ENCODE peak calls at places on chromosomes 5 and 9, in five cellular contexts. I is HepG2, Q is GM12878, W is K562, O is H1. E is an unnamed sample.

GRCh38 chr5:146425023-146425422 is 22.1 kb upstream of the TCERG1 start:
- DNase-seq in I (no peak), W (no peak), Q (no peak), O (no peak), E (no peak)

GRCh38 chr9:125434986-125435775 is 173.6 kb downstream of the GAPVD1 start:
- DNase-seq in I (no peak), W (no peak), Q (no peak), O (no peak), E (no peak)

GRCh38 chr5:1090538-1090937 is 21.3 kb downstream of the SLC12A7 start:
- DNase-seq in I (no peak), W (no peak), O (no peak), Q (no peak), E (no peak)

GRCh38 chr9:16726718-16727451 is 143.6 kb downstream of the BNC2 start:
- DNase-seq in Q (no peak), W (no peak), I (no peak), O (no peak), E (peak)

GRCh38 chr5:103674739-103675138 is 112.2 kb upstream of the NUDT12 start:
- DNase-seq in O (no peak), Q (no peak), W (no peak), I (no peak), E (no peak)

GRCh38 chr5:76733049-76733417 is 17.1 kb downstream of the F2R start:
- DNase-seq in O (no peak), Q (peak), I (no peak), W (no peak), E (no peak)

GRCh38 chr5:96614110-96614691 is 48.0 kb upstream of the CAST start:
- DNase-seq in Q (peak), I (peak), W (peak), O (peak), E (peak)

GRCh38 chr9:93452710-93453046 is 703 bp downstream of the FAM120AOS start:
- DNase-seq in O (no peak), I (no peak), Q (no peak), W (no peak), E (peak)

GRCh38 chr5:57915536-57915935 is 432.9 kb upstream of the ACTBL2 start:
- DNase-seq in W (no peak), O (no peak), I (no peak), Q (no peak), E (no peak)

GRCh38 chr9:130054820-130055219 is 1.1 kb downstream of the GPR107 start:
- DNase-seq in W (no peak), O (no peak), I (no peak), Q (no peak), E (no peak)

GRCh38 chr9:106892632-106893031 is 29.7 kb downstream of the ZNF462 start:
- DNase-seq in I (peak), Q (no peak), W (no peak), O (peak), E (peak)

GRCh38 chr9:30293231-30293630 is 2091.2 kb upstream of the ACO1 start:
- DNase-seq in Q (no peak), W (no peak), O (no peak), I (no peak), E (no peak)

GRCh38 chr9:69785757-69786156 is 25.9 kb upstream of the PTAR1 start:
- DNase-seq in O (no peak), W (no peak), Q (no peak), I (no peak), E (no peak)

GRCh38 chr9:87271696-87272477 is 225.8 kb upstream of the DAPK1 start:
- DNase-seq in I (no peak), O (no peak), W (no peak), Q (peak), E (no peak)

GRCh38 chr5:164359260-164359930 is 854.0 kb downstream of the MAT2B start:
- DNase-seq in Q (no peak), W (no peak), I (no peak), O (no peak), E (no peak)

GRCh38 chr9:105993051-105993854 is 298.9 kb downstream of the TMEM38B start:
- DNase-seq in Q (no peak), O (no peak), I (no peak), W (no peak), E (no peak)

GRCh38 chr9:131366745-131367401 is 27.0 kb upstream of the PRRC2B start:
- DNase-seq in W (no peak), O (no peak), I (peak), Q (no peak), E (peak)

GRCh38 chr5:33997331-33997983 is 10.4 kb downstream of the AMACR start:
- DNase-seq in W (peak), I (peak), O (no peak), Q (no peak), E (peak)

GRCh38 chr5:93594591-93595419 is 11.8 kb downstream of the NR2F1 start:
- DNase-seq in Q (no peak), I (no peak), W (no peak), O (no peak), E (peak)

GRCh38 chr5:73997936-73998335 is 371.9 kb downstream of the ARHGEF28 start:
- DNase-seq in W (no peak), O (no peak), I (no peak), Q (no peak), E (no peak)

GRCh38 chr5:142143878-142144277 is 35.3 kb downstream of the NDFIP1 start:
- DNase-seq in I (peak), O (no peak), W (peak), Q (no peak), E (peak)

GRCh38 chr5:158796812-158797497 is 302.8 kb downstream of the EBF1 start:
- DNase-seq in W (no peak), I (no peak), O (no peak), Q (no peak), E (no peak)

GRCh38 chr5:135740475-135740874 is 94.0 kb upstream of the SLC25A48 start:
- DNase-seq in W (no peak), Q (no peak), I (no peak), O (no peak), E (no peak)

GRCh38 chr5:107792940-107793339 is 122.2 kb upstream of the EFNA5 start:
- DNase-seq in O (no peak), I (no peak), Q (no peak), W (no peak), E (no peak)

GRCh38 chr5:163395794-163396193 is 41.6 kb upstream of the CCNG1 start:
- DNase-seq in W (no peak), O (no peak), Q (no peak), I (no peak), E (no peak)

GRCh38 chr5:87170799-87171198 is 96.9 kb upstream of the RASA1 start:
- DNase-seq in Q (no peak), O (no peak), I (no peak), W (no peak), E (no peak)

GRCh38 chr5:179265529-179266290 is 79.6 kb downstream of the ADAMTS2 start:
- DNase-seq in O (no peak), Q (no peak), I (no peak), W (no peak), E (peak)

GRCh38 chr5:128480158-128480557 is 57.9 kb downstream of the FBN2 start:
- DNase-seq in I (no peak), W (no peak), Q (no peak), O (no peak), E (no peak)

GRCh38 chr9:130555968-130556367 is 23.4 kb upstream of the FUBP3 start:
- DNase-seq in Q (no peak), O (no peak), I (no peak), W (no peak), E (no peak)

GRCh38 chr9:22374021-22374420 is 72.6 kb upstream of the DMRTA1 start:
- DNase-seq in W (no peak), Q (no peak), O (no peak), I (no peak), E (no peak)

GRCh38 chr5:72537166-72537565 is 30.0 kb upstream of the ZNF366 start:
- DNase-seq in W (no peak), O (no peak), Q (no peak), I (no peak), E (no peak)

GRCh38 chr5:91468643-91469422 is 85.7 kb upstream of the ARRDC3 start:
- DNase-seq in O (no peak), W (no peak), Q (no peak), I (no peak), E (peak)

GRCh38 chr5:163163858-163164257 is 273.5 kb upstream of the CCNG1 start:
- DNase-seq in O (no peak), W (no peak), I (no peak), Q (no peak), E (no peak)

GRCh38 chr9:72855321-72855720 is 97.5 kb downstream of the ALDH1A1 start:
- DNase-seq in I (no peak), O (no peak), Q (no peak), W (no peak), E (no peak)

GRCh38 chr5:87268970-87269377 is 1.3 kb downstream of the RASA1 start:
- DNase-seq in I (no peak), O (no peak), W (no peak), Q (no peak), E (no peak)

DNA sequence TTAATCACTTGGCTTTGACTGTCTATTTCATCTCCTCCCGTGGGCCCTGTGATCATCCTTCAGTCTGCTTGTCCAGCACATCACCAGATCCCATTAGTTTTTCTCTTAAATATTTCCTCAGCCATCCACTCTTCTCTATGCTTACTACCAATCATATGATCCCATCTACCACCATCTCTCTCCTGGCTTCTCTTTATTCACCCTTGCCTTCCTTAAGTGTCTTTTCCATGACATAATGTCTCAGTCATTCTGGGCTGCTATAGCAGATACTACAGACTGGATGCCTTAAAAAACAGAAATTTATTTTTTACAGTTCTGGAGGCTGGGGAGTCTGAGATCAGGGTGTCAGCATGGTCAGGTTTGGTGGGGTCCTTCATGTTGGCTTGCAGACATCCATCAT is 208.4 kb upstream of the PPP1R2B start:
- DNase-seq in I (no peak), Q (no peak), O (no peak), W (no peak), E (no peak)
- TF ChIP-seq USF2 in I (no peak), Q (no peak), O (no peak), W (no peak), E (no peak)

GRCh38 chr5:14405267-14405666 is 176.3 kb upstream of the OTULINL start:
- DNase-seq in W (peak), O (no peak), I (no peak), Q (no peak), E (peak)
- TF ChIP-seq TAF1 in W (no peak), O (no peak), I (no peak), Q (no peak), E (no peak)

GRCh38 chr5:133746834-133747233 is 134.5 kb upstream of the FSTL4 start:
- DNase-seq in I (peak), O (no peak), Q (no peak), W (peak), E (peak)
- TF ChIP-seq USF2 in I (no peak), O (no peak), Q (no peak), W (no peak), E (no peak)

GRCh38 chr9:104805441-104805840 is 41.5 kb downstream of the NIPSNAP3B start:
- DNase-seq in Q (no peak), O (no peak), I (no peak), W (no peak), E (no peak)

GRCh38 chr9:104815851-104816565 is 52.1 kb downstream of the NIPSNAP3B start:
- DNase-seq in Q (no peak), W (no peak), I (no peak), O (no peak), E (no peak)

GRCh38 chr9:104808030-104808614 is 44.2 kb downstream of the NIPSNAP3B start:
- DNase-seq in I (no peak), O (no peak), W (no peak), Q (no peak), E (peak)

DNA sequence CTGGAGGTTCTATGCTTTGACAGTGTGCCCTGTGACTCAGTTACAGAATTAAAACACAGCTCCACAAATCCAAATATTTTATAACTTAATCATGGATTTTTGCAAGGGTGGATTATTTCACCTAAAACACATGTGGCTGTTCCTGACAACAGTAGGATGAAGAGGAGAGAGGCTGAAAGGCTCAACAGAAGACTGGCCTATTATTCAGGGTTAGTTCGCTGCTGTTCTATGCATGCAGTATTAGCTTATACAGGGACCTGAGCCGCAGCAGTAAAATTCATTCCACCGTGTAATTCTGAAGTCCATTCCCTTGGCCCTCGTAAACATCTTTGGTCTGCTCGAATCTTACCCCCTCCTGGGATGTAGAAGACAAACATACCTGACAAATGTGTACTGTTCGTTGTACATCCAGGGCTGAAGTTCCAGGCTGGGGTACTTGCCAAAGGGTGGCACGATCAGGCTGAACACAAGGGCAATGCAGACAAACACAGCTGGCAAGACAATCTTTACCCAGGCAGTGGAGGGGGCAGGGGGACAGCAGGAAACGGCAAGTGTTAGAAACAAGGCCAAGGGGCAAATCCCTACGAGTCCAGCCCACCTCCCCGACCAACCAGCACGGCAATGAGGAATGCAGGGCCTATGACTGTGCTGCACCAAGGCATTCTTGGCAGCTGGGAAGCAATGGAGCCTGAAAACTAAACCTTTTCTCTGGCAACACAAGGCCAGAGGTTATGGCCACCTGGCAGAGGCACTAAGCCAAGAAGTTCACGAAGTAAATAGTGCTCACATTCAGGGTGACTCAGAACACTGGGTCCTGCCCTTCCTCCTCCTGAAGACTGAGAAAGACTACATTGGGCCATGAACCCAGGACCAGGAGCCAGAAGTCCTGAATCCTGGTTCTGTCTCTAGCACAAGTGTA is 46.8 kb downstream of the NIPSNAP3B start:
- DNase-seq in Q (no peak), O (no peak), W (no peak), I (no peak), E (no peak)
- TF ChIP-seq TAF1 in Q (no peak), O (no peak), W (no peak), I (no peak), E (no peak)

E was measured in SK-N-SH.